ENCODE peak calls at places on chromosomes 1 and 21, in eight cellular contexts. S, Q, V, W, N, E, Z and D are unnamed samples.

GRCh38 chr1:110118636-110119396 is 6.6 kb downstream of the UBL4B start:
- DNase-seq in W (peak), V (peak), Z (no peak), E (no peak), Q (no peak), N (peak), S (no peak), D (peak)

GRCh38 chr1:10835423-10836421 is 39.3 kb upstream of the CASZ1 start:
- DNase-seq in Z (no peak), S (no peak), W (peak), Q (peak), N (peak), V (no peak), E (no peak), D (peak)

GRCh38 chr1:203652718-203653461 is 26.3 kb downstream of the ATP2B4 start:
- DNase-seq in W (no peak), Z (no peak), S (no peak), Q (no peak), V (no peak), N (no peak), E (no peak), D (peak)

GRCh38 chr1:8090241-8090702 is 64.2 kb upstream of the ERRFI1 start:
- DNase-seq in N (no peak), Q (no peak), S (no peak), W (peak), Z (no peak), V (no peak), E (no peak), D (peak)

GRCh38 chr1:37660646-37661045 is 26.0 kb upstream of the RSPO1 start:
- DNase-seq in E (no peak), N (no peak), W (no peak), Z (no peak), S (no peak), Q (no peak), V (peak), D (no peak)

GRCh38 chr1:194055545-194055944 is 869.1 kb upstream of the B3GALT2 start:
- DNase-seq in E (no peak), N (no peak), Q (no peak), S (no peak), W (no peak), Z (no peak), V (no peak), D (no peak)

GRCh38 chr1:69191280-69191679 is 376.4 kb upstream of the LRRC7 start:
- DNase-seq in V (no peak), N (no peak), Q (no peak), E (no peak), W (no peak), S (no peak), Z (no peak), D (peak)

GRCh38 chr1:227427411-227427810 is 109.1 kb upstream of the CDC42BPA start:
- DNase-seq in N (no peak), Z (no peak), W (no peak), E (no peak), V (no peak), S (no peak), Q (no peak), D (no peak)

GRCh38 chr1:11456970-11457369 is 22.0 kb upstream of the DISP3 start:
- DNase-seq in N (no peak), W (no peak), E (no peak), S (no peak), Z (no peak), V (no peak), Q (no peak), D (no peak)

GRCh38 chr1:230140221-230141001 is 73.4 kb downstream of the GALNT2 start:
- DNase-seq in E (no peak), V (no peak), W (peak), Z (peak), S (no peak), Q (peak), N (no peak), D (peak)

GRCh38 chr1:11158720-11159321 is 30.3 kb upstream of the ANGPTL7 start:
- DNase-seq in N (no peak), W (peak), Z (no peak), S (no peak), E (peak), Q (no peak), V (no peak), D (peak)

GRCh38 chr21:38567577-38568360 is 69.5 kb upstream of the ERG start:
- DNase-seq in E (no peak), W (peak), Q (no peak), Z (peak), N (no peak), V (no peak), S (no peak), D (peak)

GRCh38 chr1:7656821-7657220 is 114.3 kb upstream of the VAMP3 start:
- DNase-seq in V (no peak), E (no peak), Z (no peak), S (no peak), N (no peak), W (no peak), Q (no peak), D (no peak)

GRCh38 chr21:38303300-38303699 is 46.5 kb downstream of the KCNJ15 start:
- DNase-seq in Z (no peak), N (no peak), V (no peak), S (peak), W (peak), E (peak), Q (no peak), D (peak)

GRCh38 chr1:205275133-205275532 is 46.4 kb downstream of the NUAK2 start:
- DNase-seq in S (no peak), E (no peak), Z (no peak), V (peak), Q (peak), W (no peak), N (no peak), D (no peak)

DNA sequence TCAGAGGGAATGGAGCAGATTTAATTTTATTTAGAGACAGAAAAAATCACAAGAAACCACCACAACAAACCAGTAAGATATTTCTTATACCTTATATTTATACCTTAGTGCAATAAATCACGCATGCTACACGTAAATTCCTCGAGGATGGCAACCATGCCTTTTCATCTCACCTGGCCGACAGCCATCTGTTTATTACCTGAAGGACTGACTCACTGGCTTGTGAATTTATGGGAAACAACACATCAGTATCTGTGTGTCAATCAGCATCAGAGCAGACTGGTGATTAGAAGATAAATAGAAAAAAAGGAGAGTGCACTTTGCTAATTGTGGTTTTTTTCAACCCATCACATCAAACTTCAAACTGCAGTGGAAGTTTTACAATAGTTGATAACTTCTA is 58.4 kb downstream of the S1PR1 start:
- DNase-seq in E (peak), N (no peak), V (no peak), Z (no peak), W (no peak), Q (peak), S (no peak), D (no peak)
- TF ChIP-seq CTCF in E (no peak), N (no peak), V (no peak), Z (no peak), W (no peak), Q (no peak), S (no peak), D (no peak)

DNA sequence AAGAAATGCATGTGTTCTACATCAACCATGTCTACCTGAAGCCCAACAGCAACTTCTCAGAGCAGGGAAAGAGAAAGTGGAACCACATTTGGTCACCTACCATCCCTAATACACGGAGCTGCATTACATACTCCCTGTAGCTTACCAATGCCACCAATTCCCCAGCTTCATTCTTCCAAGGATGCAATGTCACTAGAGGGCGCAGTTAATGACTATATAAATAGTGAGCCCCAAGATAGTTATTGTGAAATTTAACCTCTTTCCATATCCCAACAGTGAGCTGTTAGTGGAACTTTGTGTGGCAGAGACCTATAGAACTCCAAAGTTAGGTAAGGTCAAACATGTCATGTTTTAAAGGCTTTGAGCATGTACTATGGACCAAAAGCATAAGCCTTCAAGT is 618.3 kb downstream of the SMYD3 start:
- DNase-seq in S (no peak), W (peak), V (no peak), E (no peak), Z (no peak), N (peak), Q (no peak), D (peak)
- TF ChIP-seq CTCF in S (no peak), W (peak), V (peak), E (peak), Z (no peak), N (peak), Q (peak), D (peak)

GRCh38 chr1:169133801-169134558 is 27.5 kb downstream of the ATP1B1 start:
- DNase-seq in W (peak), E (no peak), V (no peak), Z (no peak), S (no peak), Q (no peak), N (no peak), D (peak)
- TF ChIP-seq CTCF in W (peak), E (peak), V (no peak), Z (no peak), S (no peak), Q (peak), N (no peak), D (no peak)

GRCh38 chr1:15885701-15886612 is 38.5 kb downstream of the SPEN start:
- DNase-seq in E (peak), W (peak), V (peak), Z (peak), S (peak), Q (peak), N (peak), D (peak)
- TF ChIP-seq CTCF in E (peak), W (peak), V (no peak), Z (peak), S (no peak), Q (peak), N (no peak), D (peak)

GRCh38 chr1:207963429-207964194 is 52.7 kb upstream of the CD34 start:
- DNase-seq in S (peak), Z (peak), E (no peak), Q (peak), V (peak), N (peak), W (peak), D (peak)
- TF ChIP-seq CTCF in S (peak), Z (peak), E (peak), Q (peak), V (peak), N (peak), W (peak), D (peak)

GRCh38 chr1:31618916-31619846 is 1.7 kb downstream of the HCRTR1 start:
- DNase-seq in Z (no peak), S (no peak), W (no peak), N (no peak), V (no peak), E (no peak), Q (no peak), D (no peak)
- TF ChIP-seq CTCF in Z (no peak), S (no peak), W (no peak), N (no peak), V (no peak), E (no peak), Q (no peak), D (no peak)

DNA sequence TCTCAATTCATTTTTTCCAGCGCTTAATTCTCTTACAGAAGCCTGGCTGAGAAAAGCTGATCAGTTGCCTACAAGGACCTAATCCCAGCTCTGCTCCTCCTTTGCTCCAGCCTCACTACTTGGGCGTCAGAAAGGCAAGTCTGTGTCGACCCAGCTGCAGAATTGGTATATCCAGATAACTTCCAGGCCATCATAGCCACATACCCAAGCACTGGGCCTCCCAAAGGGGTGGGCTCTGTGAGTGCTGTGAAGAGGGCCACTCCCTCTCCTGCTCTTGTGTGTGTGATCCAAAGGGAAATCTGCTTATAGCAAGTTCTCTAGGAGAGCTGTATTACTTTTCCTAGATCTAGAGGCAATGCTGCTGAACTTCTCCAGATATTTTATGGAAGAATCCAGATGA is 18.1 kb downstream of the LMOD1 start:
- DNase-seq in V (no peak), N (no peak), E (no peak), Z (no peak), S (no peak), Q (no peak), W (no peak), D (no peak)
- TF ChIP-seq CTCF in V (no peak), N (no peak), E (no peak), Z (no peak), S (no peak), Q (no peak), W (no peak), D (no peak)